ENCODE peak calls at places on chromosomes 2 and 18, in nine cellular contexts. V, L, A, R, D, S, I, X and M are unnamed samples.

GRCh38 chr18:57837917-57838548 is 34.9 kb upstream of the ATP8B1 start:
- DNase-seq in V (no peak), L (no peak), A (no peak), R (no peak), D (peak), S (no peak), I (peak), X (peak), M (no peak)

GRCh38 chr2:233297076-233297475 is 10.5 kb upstream of the SAG start:
- DNase-seq in V (no peak), L (no peak), A (no peak), R (no peak), D (no peak), S (no peak), I (no peak), X (no peak), M (no peak)

GRCh38 chr2:191693151-191693550 is 15.2 kb downstream of the NABP1 start:
- DNase-seq in V (no peak), L (no peak), A (no peak), R (no peak), D (no peak), S (no peak), I (no peak), X (no peak), M (no peak)

GRCh38 chr2:208222351-208222750 is 32.5 kb downstream of the IDH1 start:
- DNase-seq in V (peak), L (no peak), A (no peak), R (no peak), D (peak), S (no peak), I (no peak), X (no peak), M (no peak)

GRCh38 chr2:43047187-43047780 is 179.1 kb downstream of the ZFP36L2 start:
- DNase-seq in V (no peak), L (no peak), A (no peak), R (no peak), D (no peak), S (no peak), I (no peak), X (peak), M (no peak)

GRCh38 chr2:85604568-85605339 is 2.3 kb upstream of the TMEM150A start:
- DNase-seq in V (no peak), L (no peak), A (no peak), R (no peak), D (peak), S (no peak), I (no peak), X (no peak), M (no peak)

GRCh38 chr18:5895300-5895885 is at the start of gene TMEM200C:
- DNase-seq in V (no peak), L (peak), A (no peak), R (peak), D (no peak), S (no peak), I (no peak), X (no peak), M (no peak)

GRCh38 chr2:100784681-100785080 is 35.3 kb upstream of the NPAS2 start:
- DNase-seq in V (no peak), L (no peak), A (no peak), R (no peak), D (no peak), S (no peak), I (no peak), X (no peak), M (no peak)

GRCh38 chr2:25976884-25977741 is 5.2 kb downstream of the KIF3C start:
- DNase-seq in V (no peak), L (no peak), A (no peak), R (no peak), D (peak), S (no peak), I (no peak), X (no peak), M (no peak)